ENCODE peak calls at places on chromosomes 3 and 15, in eight cellular contexts. E, C, Z, O, T, P, W and Y are unnamed samples.

GRCh38 chr15:101168898-101169297 is 83.0 kb downstream of the CHSY1 start:
- DNase-seq in Z (no peak), W (no peak), E (no peak), O (no peak), T (no peak), C (no peak), P (no peak), Y (no peak)

GRCh38 chr3:112084980-112085697 is 1.1 kb upstream of the C3orf52 start:
- DNase-seq in P (no peak), W (no peak), O (peak), Z (no peak), E (peak), C (no peak), T (no peak), Y (peak)

GRCh38 chr3:49454457-49454856 is 15.6 kb upstream of the DAG1 start:
- DNase-seq in W (peak), O (peak), T (no peak), Z (peak), C (no peak), E (peak), P (no peak), Y (peak)

GRCh38 chr15:39462691-39463090 is 118.2 kb upstream of the THBS1 start:
- DNase-seq in W (no peak), C (no peak), E (peak), P (no peak), Z (no peak), T (peak), O (no peak), Y (peak)

GRCh38 chr15:90211440-90212168 is 10.5 kb downstream of the SEMA4B start:
- DNase-seq in W (no peak), Z (peak), O (no peak), T (no peak), P (no peak), E (peak), C (no peak), Y (peak)

GRCh38 chr3:12138044-12138443 is 20.7 kb downstream of the TIMP4 start:
- DNase-seq in E (peak), W (no peak), Z (peak), P (no peak), O (peak), C (peak), T (peak), Y (peak)

GRCh38 chr3:159620281-159620680 is 368.4 kb upstream of the IL12A start:
- DNase-seq in T (peak), C (no peak), W (no peak), E (no peak), Z (no peak), P (no peak), O (no peak), Y (no peak)

GRCh38 chr3:193974147-193974546 is 161.8 kb upstream of the HES1 start:
- DNase-seq in P (no peak), E (no peak), C (no peak), O (no peak), Z (no peak), T (peak), W (no peak), Y (no peak)

GRCh38 chr15:77869021-77869895 is 208.3 kb downstream of the TBC1D2B start:
- DNase-seq in W (no peak), C (no peak), P (no peak), O (no peak), Z (no peak), T (peak), E (no peak), Y (peak)

GRCh38 chr15:68843425-68844311 is 23.0 kb upstream of the ANP32A start:
- DNase-seq in Z (peak), P (no peak), C (peak), W (no peak), E (no peak), T (no peak), O (peak), Y (no peak)

GRCh38 chr3:8996681-8997121 is 33.4 kb upstream of the RAD18 start:
- DNase-seq in O (peak), E (no peak), Z (no peak), P (no peak), C (peak), T (peak), W (no peak), Y (no peak)

GRCh38 chr3:17258823-17259436 is 374.2 kb downstream of the PLCL2 start:
- DNase-seq in P (no peak), T (peak), E (peak), C (peak), O (peak), W (peak), Z (peak), Y (peak)

GRCh38 chr15:48458876-48459275 is 127.6 kb downstream of the DUT start:
- DNase-seq in E (no peak), Z (no peak), P (no peak), O (no peak), T (peak), C (no peak), W (no peak), Y (no peak)

GRCh38 chr3:4042869-4043268 is 243.6 kb downstream of the LRRN1 start:
- DNase-seq in T (no peak), P (no peak), Z (no peak), O (no peak), C (no peak), E (no peak), W (no peak), Y (no peak)